ENCODE peak calls at places on chromosomes 13 and 19, in six cellular contexts. I, B, M, G, D and Z are unnamed samples.

GRCh38 chr19:53553865-53554791 is 16.2 kb downstream of the ZNF331 start:
- DNase-seq in G (peak), I (peak), D (peak), M (peak), B (peak), Z (peak)

GRCh38 chr13:29162638-29163037 is 342.5 kb downstream of the MTUS2 start:
- DNase-seq in D (no peak), G (no peak), I (no peak), B (no peak), M (peak), Z (no peak)

GRCh38 chr13:42864952-42865634 is 83.7 kb downstream of the FAM216B start:
- DNase-seq in G (no peak), D (no peak), M (no peak), B (no peak), I (no peak), Z (no peak)

GRCh38 chr13:80962855-80963254 is 621.9 kb upstream of the SPRY2 start:
- DNase-seq in D (no peak), M (no peak), I (no peak), G (no peak), B (no peak), Z (no peak)

GRCh38 chr19:51751655-51752054 is at the start of gene FPR1:
- DNase-seq in G (no peak), B (no peak), I (no peak), D (peak), M (no peak), Z (no peak)

GRCh38 chr13:106480511-106480910 is 55.0 kb downstream of the EFNB2 start:
- DNase-seq in D (no peak), G (no peak), I (no peak), B (no peak), M (no peak), Z (no peak)

GRCh38 chr19:21496876-21497275 is 8.5 kb upstream of the ZNF429 start:
- DNase-seq in M (no peak), D (no peak), I (no peak), B (no peak), G (no peak), Z (no peak)

GRCh38 chr13:112767506-112768471 is 78.0 kb downstream of the ATP11A start:
- DNase-seq in B (no peak), I (no peak), M (no peak), G (peak), D (peak), Z (no peak)

GRCh38 chr13:44470623-44471562 is 97.3 kb downstream of the SERP2 start:
- DNase-seq in B (no peak), D (no peak), M (peak), G (no peak), I (no peak), Z (peak)

GRCh38 chr13:66076417-66076816 is 1153.7 kb downstream of the PCDH9 start:
- DNase-seq in M (no peak), D (no peak), I (no peak), G (no peak), B (no peak), Z (no peak)

GRCh38 chr19:28486934-28487333 is 726.0 kb downstream of the UQCRFS1 start:
- DNase-seq in D (no peak), I (no peak), B (no peak), M (no peak), G (no peak), Z (no peak)

GRCh38 chr13:100392709-100393630 is 195.6 kb downstream of the GGACT start:
- DNase-seq in D (peak), I (peak), M (peak), B (peak), G (peak), Z (peak)

GRCh38 chr13:22074403-22074802 is 403.5 kb downstream of the FGF9 start:
- DNase-seq in M (no peak), G (no peak), B (no peak), D (no peak), I (no peak), Z (no peak)

GRCh38 chr19:12364391-12365093 is 941 bp downstream of the ZNF442 start:
- DNase-seq in I (peak), D (peak), G (peak), B (no peak), M (no peak), Z (peak)

GRCh38 chr19:47363758-47364529 is 14.8 kb downstream of the DHX34 start:
- DNase-seq in M (peak), B (no peak), D (no peak), G (no peak), I (no peak), Z (no peak)

GRCh38 chr13:46035066-46035465 is 17.5 kb downstream of the ZC3H13 start:
- DNase-seq in M (no peak), G (no peak), B (no peak), I (no peak), D (no peak), Z (no peak)

GRCh38 chr19:45817010-45817724 is 2.1 kb upstream of the RSPH6A start:
- DNase-seq in I (peak), G (peak), M (peak), B (peak), D (peak), Z (peak)

GRCh38 chr19:53545271-53546065 is 7.5 kb downstream of the ZNF331 start:
- DNase-seq in G (no peak), M (peak), D (no peak), I (no peak), B (no peak), Z (no peak)

GRCh38 chr13:77583551-77583950 is 48.0 kb downstream of the SCEL start:
- DNase-seq in B (no peak), G (no peak), M (no peak), I (no peak), D (no peak), Z (no peak)

GRCh38 chr19:12721656-12722565 is 1.8 kb downstream of the TNPO2 start:
- DNase-seq in M (peak), D (peak), G (peak), I (peak), B (peak), Z (peak)

GRCh38 chr13:107271226-107271625 is 703.3 kb upstream of the ARGLU1 start:
- DNase-seq in B (peak), M (no peak), G (no peak), I (no peak), D (no peak), Z (no peak)

GRCh38 chr13:83549671-83550070 is 332.6 kb downstream of the SLITRK1 start:
- DNase-seq in M (no peak), B (no peak), I (no peak), G (no peak), D (no peak), Z (no peak)

GRCh38 chr13:101514695-101515275 is 62.3 kb downstream of the ITGBL1 start:
- DNase-seq in I (peak), G (no peak), D (no peak), M (peak), B (no peak), Z (peak)

GRCh38 chr19:49333426-49334288 is 1.5 kb upstream of the CD37 start:
- DNase-seq in I (no peak), G (peak), D (peak), M (no peak), B (peak), Z (no peak)

GRCh38 chr19:3389876-3390361 is 23.5 kb downstream of the NFIC start:
- DNase-seq in M (no peak), D (peak), B (peak), I (no peak), G (no peak), Z (no peak)

DNA sequence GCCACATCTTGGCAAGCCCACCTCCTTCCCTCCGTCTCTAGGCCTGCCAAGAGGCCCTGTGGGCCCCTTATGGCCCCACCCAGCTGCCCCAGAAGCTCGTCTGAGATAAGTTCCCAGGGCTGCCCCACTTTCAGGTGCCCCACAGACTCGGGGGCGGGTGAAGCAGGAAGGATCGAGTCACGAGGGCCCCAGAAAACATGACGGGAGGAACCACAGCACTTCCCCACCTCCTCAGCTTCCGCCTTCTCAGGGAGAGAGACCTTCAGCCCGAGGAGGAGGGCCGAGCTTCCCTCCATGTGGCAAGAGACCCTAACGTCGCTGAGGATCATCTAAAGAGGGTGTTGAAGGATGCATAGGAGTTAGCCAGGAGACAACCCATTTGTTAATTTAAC is 4.5 kb upstream of the IL12RB1 start:
- DNase-seq in B (peak), I (peak), D (peak), G (peak), M (no peak), Z (peak)
- TF ChIP-seq POLR2A in B (no peak), I (no peak), D (no peak), G (peak), M (no peak), Z (peak)

DNA sequence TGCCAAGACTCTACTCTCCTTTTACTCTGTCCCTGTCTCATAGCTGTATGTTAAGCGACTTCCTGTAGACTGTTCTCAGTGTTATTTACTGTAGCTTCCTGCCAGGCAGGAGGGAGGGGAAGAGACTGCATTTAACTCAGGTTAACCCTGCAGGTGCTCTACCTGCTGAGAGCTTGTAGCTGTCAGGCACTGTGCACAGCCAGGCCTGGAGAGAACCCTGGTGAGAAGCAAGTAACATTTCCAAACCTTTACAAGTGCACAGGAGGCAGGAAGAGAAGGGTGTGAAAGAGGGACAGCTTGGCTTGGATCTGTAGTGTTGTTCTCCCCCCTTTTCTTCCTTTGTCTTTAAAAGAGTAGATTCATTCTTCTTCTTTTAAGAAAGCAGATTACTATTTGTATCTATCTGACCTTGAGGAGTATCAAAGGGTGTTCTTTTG is 167.1 kb downstream of the LMO7 start:
- DNase-seq in B (no peak), M (no peak), D (no peak), G (peak), I (no peak), Z (no peak)
- TF ChIP-seq POLR2A in B (no peak), M (no peak), D (no peak), G (peak), I (no peak), Z (no peak)

GRCh38 chr19:55103190-55103589 is 14.2 kb downstream of the PPP1R12C start:
- DNase-seq in M (no peak), I (no peak), B (no peak), D (no peak), G (no peak), Z (no peak)
- TF ChIP-seq POLR2A in M (no peak), I (no peak), B (no peak), D (no peak), G (no peak), Z (no peak)

DNA sequence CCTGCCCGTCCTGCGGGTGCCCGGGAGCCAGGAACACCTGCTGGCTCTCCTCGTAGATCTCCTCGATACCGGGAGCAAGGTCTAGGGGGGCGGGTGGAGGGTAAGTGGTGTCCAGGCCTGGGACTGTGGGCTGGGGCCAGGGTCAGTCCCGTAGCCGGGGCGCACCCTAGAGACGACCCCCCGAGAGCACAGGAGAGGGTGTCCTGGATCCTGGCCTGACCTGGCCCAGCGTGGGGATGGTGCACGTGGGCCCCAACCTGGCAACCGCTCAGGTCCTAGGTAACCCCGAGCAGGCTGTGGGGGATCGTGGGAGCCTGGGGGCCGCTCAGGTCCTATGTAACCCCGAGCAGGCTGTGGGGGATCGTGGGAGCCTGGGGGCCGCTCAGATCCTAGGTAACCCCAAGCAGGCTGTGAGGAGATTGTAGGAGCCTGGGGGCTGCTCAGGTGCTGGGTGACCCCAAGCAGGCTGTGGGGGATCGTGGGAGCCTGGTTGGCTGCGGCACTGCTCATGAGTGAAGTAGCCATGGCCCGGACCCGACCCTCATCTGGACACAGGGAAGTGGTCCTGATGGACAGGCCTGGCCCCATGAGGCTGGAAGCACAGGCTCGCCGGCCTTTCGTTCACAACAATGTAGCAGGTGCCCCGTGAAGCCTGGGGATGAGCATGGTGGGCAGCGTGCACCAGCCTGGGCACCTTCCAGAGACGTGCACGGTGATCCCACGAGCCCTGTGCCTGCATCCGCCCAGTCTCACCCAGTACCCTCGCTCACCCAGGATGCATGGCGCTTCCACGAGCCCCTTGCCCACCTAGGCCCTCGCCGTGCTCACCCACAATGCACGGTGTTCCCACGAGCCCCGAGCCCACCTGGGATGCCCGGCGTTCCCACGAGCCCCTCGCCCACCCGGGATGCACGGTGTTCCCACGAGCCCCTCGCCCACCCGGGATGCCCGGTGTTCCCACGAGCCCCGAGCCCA is 6.2 kb downstream of the GPX4 start:
- DNase-seq in I (no peak), M (no peak), D (no peak), G (no peak), B (no peak), Z (no peak)
- TF ChIP-seq POLR2A in I (no peak), M (no peak), D (no peak), G (no peak), B (no peak), Z (no peak)